ENCODE peak calls at places on chromosomes 6 and 20, in five cellular contexts. L, Q, N, U and O are unnamed samples. For H3K27me3, the result is how much of the 10 kb centered on the place peaks cover.

GRCh38 chr20:10513931-10514575 is 78.9 kb downstream of the SLX4IP start:
- DNase-seq in L (no peak), Q (no peak), N (no peak), U (no peak), O (no peak)

GRCh38 chr20:949717-950116 is 33.6 kb upstream of the ANGPT4 start:
- DNase-seq in L (no peak), Q (no peak), N (no peak), U (no peak), O (no peak)

GRCh38 chr6:136608991-136609390 is 58.8 kb upstream of the MAP7 start:
- DNase-seq in L (no peak), Q (no peak), N (no peak), U (no peak), O (no peak)

GRCh38 chr20:32975698-32976674 is 28.2 kb downstream of the SUN5 start:
- DNase-seq in L (no peak), Q (no peak), N (no peak), U (no peak), O (no peak)

GRCh38 chr20:15579703-15580102 is 993.5 kb downstream of the KIF16B start:
- DNase-seq in L (no peak), Q (no peak), N (no peak), U (no peak), O (no peak)

GRCh38 chr20:5353624-5354496 is 37.1 kb upstream of the PROKR2 start:
- DNase-seq in L (no peak), Q (peak), N (no peak), U (no peak), O (no peak)

GRCh38 chr6:98945311-98946005 is 2.3 kb downstream of the FBXL4 start:
- DNase-seq in L (no peak), Q (no peak), N (no peak), U (no peak), O (no peak)

GRCh38 chr6:34457747-34458462 is 8.0 kb upstream of the PACSIN1 start:
- DNase-seq in L (no peak), Q (no peak), N (no peak), U (no peak), O (peak)

GRCh38 chr20:57482148-57482547 is 42.8 kb downstream of the CTCFL start:
- DNase-seq in L (no peak), Q (no peak), N (no peak), U (no peak), O (peak)

GRCh38 chr20:53847118-53847842 is 223.1 kb downstream of the BCAS1 start:
- DNase-seq in L (no peak), Q (no peak), N (no peak), U (no peak), O (no peak)

GRCh38 chr6:157732007-157732406 is 91.0 kb upstream of the SNX9 start:
- DNase-seq in L (no peak), Q (no peak), N (no peak), U (no peak), O (no peak)

GRCh38 chr6:107491059-107491609 is 1.2 kb downstream of the SOBP start:
- DNase-seq in L (no peak), Q (peak), N (no peak), U (no peak), O (peak)
- H3K4me3 ChIP-seq in L (peak), Q (peak), N (no peak), U (no peak), O (peak)

DNA sequence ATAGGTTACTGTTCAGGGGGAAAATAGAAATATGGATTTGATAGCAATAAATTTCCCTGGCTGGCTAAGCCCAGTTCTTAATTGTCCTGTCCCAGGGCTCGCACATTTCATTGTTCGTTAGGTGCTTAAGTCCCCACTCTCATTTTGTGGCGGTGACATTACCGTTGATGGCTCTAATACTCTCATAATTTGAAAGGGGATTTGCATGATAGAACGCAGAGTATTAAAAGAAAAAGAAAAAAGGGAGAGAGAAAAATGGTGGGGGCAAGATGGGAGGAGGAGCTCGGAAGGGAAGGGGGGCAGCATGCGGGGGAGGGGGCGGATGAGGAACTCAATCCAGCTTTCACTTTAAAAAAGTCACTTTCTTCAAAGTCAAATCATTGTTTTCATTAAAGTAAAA is 79.1 kb upstream of the FOXP4 start:
- DNase-seq in L (no peak), Q (no peak), N (no peak), U (no peak), O (no peak)
- H3K27me3 ChIP-seq in L (under half), Q (under half), N (under half), U (under half), O (half or more)

GRCh38 chr6:31543639-31544038 is 1.8 kb upstream of the DDX39B start:
- DNase-seq in L (no peak), Q (no peak), N (no peak), U (no peak), O (no peak)
- H3K4me3 ChIP-seq in L (no peak), Q (no peak), N (no peak), U (no peak), O (no peak)

GRCh38 chr20:62482136-62482833 is 6.5 kb upstream of the GATA5 start:
- DNase-seq in L (no peak), Q (peak), N (peak), U (peak), O (peak)
- H3K27me3 ChIP-seq in L (under half), Q (under half), N (under half), U (under half), O (under half)

GRCh38 chr6:26594128-26594493 is 2.6 kb upstream of the ABT1 start:
- DNase-seq in L (no peak), Q (no peak), N (no peak), U (no peak), O (no peak)
- H3K4me3 ChIP-seq in L (no peak), Q (no peak), N (peak), U (no peak), O (peak)

DNA sequence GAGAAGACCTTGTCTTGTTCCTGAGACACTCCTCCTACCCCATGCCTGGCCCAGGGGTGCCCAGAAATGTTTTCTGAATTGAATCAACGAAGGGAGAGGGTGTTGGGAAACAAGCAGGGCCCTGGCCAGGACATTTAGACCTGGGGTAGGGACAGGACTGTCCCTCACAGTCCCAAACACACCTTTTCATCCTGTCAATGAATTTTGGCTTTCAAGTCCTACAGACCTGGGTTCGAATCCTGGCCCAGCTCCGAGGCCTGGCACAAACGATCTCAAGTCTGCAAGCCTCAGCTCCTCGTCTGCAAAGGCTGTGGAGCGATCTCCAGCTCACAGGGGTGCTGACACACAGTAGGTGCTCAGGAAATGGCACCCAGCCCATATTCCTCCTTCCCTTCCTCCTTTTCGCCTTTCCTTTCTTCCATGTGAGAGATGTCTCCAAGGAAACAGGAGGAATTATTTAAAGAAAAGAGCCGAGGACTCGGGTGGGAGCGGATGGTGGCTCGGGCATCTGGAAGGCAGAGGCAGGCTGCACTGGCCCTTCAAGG is 7.3 kb upstream of the DLGAP4 start:
- DNase-seq in L (no peak), Q (no peak), N (no peak), U (no peak), O (no peak)
- H3K27me3 ChIP-seq in L (under half), Q (under half), N (under half), U (under half), O (under half)

DNA sequence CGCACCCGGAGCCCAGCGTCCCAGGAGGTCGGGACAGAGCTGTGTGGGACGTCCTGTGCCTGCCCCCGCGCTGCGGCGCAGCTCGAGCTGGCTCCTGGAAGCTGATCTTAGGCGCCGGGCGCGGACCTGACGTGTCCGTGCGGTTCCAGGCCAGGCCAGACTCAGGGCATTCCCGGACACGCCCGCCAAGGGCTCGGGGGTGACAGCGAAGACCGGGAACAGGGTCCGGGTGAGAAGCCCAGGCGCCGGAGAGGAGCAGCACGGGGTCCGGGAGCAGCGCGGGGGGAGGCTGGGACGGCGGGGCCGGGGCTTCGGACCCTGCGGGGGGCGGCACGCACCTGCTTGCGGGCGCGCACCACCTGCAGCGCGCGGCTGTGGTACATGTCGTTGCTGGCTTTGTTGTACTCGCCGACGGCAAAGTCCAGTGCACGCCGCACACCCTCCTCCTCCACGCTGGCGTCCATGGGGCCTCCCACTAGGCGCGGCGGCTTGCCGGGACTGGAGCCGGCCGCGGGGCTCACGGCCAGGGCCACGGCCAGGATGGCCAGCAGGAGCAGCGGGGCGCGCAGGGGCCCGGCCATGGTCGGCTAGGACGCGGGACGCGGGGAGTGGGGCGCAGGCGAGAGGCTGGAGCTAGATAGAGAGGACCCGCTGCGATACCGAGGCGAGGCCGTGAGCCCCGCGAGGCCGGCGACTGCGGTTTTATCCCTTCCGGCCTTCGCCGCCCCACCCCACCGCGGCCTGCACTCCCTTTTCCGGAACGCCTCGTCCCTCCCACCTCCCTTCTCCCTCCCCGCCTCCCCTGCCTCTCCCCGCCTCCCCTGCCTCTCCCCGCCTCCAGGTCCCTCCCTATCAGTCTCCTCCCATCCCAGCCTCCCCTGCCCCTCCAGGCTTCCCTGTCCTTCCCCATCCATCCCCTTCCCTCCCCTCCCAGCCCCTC is at the start of gene CST3:
- DNase-seq in L (no peak), Q (peak), N (peak), U (peak), O (peak)
- H3K4me3 ChIP-seq in L (peak), Q (peak), N (peak), U (peak), O (peak)

DNA sequence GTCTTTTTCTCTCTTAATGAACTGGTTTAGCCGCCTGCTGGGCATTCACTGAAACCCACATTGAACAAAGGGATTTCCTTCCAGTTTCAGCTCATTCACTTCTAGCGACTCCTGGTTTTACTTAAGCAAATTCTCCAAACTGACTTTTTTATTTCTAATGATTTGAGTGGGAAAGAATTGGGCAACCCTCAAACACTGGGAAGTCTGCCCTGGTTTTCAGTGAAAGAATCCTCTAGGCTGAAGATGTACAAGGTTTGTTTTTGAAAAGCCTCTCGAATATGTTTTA is 45.5 kb downstream of the PLAGL1 start:
- DNase-seq in L (no peak), Q (peak), N (no peak), U (no peak), O (no peak)
- H3K27me3 ChIP-seq in L (under half), Q (under half), N (under half), U (under half), O (half or more)

DNA sequence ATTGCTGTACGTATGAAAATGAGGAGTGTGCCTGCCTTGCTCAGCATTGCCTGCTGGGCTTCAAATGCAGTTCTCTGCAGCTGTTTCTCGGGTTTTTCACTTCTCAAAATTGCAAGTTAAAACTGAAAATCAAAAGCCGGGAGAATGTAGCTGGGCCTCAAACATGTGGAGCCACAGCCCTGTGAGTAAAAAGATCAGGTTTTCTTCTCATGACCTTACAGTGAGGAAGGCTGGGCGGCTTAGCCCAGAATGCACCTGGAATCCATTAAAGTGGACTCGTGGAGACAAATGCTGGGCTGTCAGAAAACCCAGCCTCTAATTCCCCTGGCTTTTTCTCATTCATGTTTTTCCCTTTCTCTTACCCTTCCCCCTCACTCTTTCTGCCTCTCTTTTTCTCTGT is 34.4 kb downstream of the DSE start:
- DNase-seq in L (peak), Q (peak), N (no peak), U (no peak), O (no peak)
- H3K4me3 ChIP-seq in L (peak), Q (no peak), N (no peak), U (no peak), O (no peak)

GRCh38 chr20:46960536-46960935 is 65.9 kb downstream of the EYA2 start:
- DNase-seq in L (no peak), Q (no peak), N (no peak), U (no peak), O (no peak)

GRCh38 chr20:46963758-46964181 is 69.1 kb downstream of the EYA2 start:
- DNase-seq in L (no peak), Q (no peak), N (no peak), U (no peak), O (no peak)

GRCh38 chr20:46963196-46963529 is 68.5 kb downstream of the EYA2 start:
- DNase-seq in L (no peak), Q (no peak), N (no peak), U (no peak), O (no peak)

GRCh38 chr20:46964299-46965123 is 69.9 kb downstream of the EYA2 start:
- DNase-seq in L (no peak), Q (no peak), N (no peak), U (no peak), O (no peak)

DNA sequence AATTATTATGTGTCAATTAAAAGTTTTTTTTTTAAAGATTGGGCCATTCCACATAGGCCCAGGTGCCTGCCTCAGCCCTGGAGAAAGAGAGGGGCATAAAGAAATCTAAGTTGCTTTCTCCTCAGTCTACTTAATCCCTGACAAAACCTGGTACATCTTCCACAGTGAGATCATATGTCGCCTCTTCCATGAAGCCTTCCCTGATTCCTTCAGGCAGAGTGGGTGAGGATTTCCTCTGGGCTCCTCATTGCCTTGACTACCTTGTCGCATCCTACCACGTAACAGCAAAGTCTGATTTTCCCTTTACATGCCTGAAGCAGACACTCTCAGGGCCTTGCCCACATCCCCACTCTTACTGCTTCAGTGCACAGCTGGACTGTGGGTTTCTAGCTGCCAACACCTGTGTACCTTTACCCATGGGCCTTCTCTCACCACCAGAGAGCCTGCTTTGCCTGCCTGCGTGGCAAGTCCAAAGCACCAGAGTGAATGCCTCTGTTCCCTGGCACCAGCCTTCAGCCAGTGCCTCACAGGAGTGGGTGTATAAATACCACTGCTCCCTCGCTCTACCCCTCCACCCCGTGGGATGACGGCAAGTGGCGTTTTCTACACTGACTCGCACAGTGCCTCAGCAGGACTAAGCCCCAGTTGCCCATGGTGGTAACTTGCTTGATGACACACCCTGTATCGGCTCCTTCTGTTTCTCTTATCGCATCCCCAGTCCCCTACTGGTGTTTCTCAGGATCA is 68.0 kb downstream of the EYA2 start:
- DNase-seq in L (no peak), Q (no peak), N (no peak), U (no peak), O (no peak)
- H3K27me3 ChIP-seq in L (under half), Q (under half), N (under half), U (under half), O (under half)